ENCODE peak calls at places on chromosome 4, in ten cellular contexts. One of them, this sample, is unnamed.

GRCh38 chr4:172830295-172830764 is 338.3 kb upstream of the GALNT7 start:
- DNase-seq in NCI-H1436: peak; percentile 44
- DNase-seq in AG09319: no peak
- DNase-seq in ACHN: peak; percentile 31
- DNase-seq in activated CD4-positive, alpha-beta T cell treated with anti-CD3 and anti-CD28 coated beads, Interleukin-2, amount 10 ng/mL, durations not matched to agents 7 days and 5 days: no peak
- DNase-seq in HFFc6: no peak
- DNase-seq in spleen: no peak
- DNase-seq in fibroblast of pulmonary artery: peak; percentile 34
- DNase-seq in ascending aorta: no peak
- DNase-seq in CD8-positive, alpha-beta memory T cell: no peak
- DNase-seq in this sample: no peak

GRCh38 chr4:180542445-180543100 is 1700.6 kb upstream of the TENM3 start:
- DNase-seq in activated CD4-positive, alpha-beta T cell treated with anti-CD3 and anti-CD28 coated beads, Interleukin-2, amount 10 ng/mL, durations not matched to agents 7 days and 5 days: no peak
- DNase-seq in NCI-H1436: no peak
- DNase-seq in HFFc6: no peak
- DNase-seq in ACHN: no peak
- DNase-seq in AG09319: peak; percentile 10
- DNase-seq in spleen: no peak
- DNase-seq in ascending aorta: no peak
- DNase-seq in CD8-positive, alpha-beta memory T cell: no peak
- DNase-seq in fibroblast of pulmonary artery: peak; percentile 60
- DNase-seq in this sample: no peak

GRCh38 chr4:146577111-146577510 is 55.4 kb upstream of the SLC10A7 start:
- DNase-seq in HFFc6: no peak
- DNase-seq in NCI-H1436: no peak
- DNase-seq in fibroblast of pulmonary artery: peak; percentile 26
- DNase-seq in ACHN: no peak
- DNase-seq in CD8-positive, alpha-beta memory T cell: no peak
- DNase-seq in activated CD4-positive, alpha-beta T cell treated with anti-CD3 and anti-CD28 coated beads, Interleukin-2, amount 10 ng/mL, durations not matched to agents 7 days and 5 days: no peak
- DNase-seq in spleen: no peak
- DNase-seq in ascending aorta: no peak
- DNase-seq in AG09319: no peak
- DNase-seq in this sample: no peak

GRCh38 chr4:101790521-101791188 is at the start of gene BANK1:
- DNase-seq in HFFc6: no peak
- DNase-seq in AG09319: no peak
- DNase-seq in CD8-positive, alpha-beta memory T cell: peak; percentile 53
- DNase-seq in activated CD4-positive, alpha-beta T cell treated with anti-CD3 and anti-CD28 coated beads, Interleukin-2, amount 10 ng/mL, durations not matched to agents 7 days and 5 days: peak; percentile 37
- DNase-seq in NCI-H1436: peak; percentile 62
- DNase-seq in fibroblast of pulmonary artery: peak; percentile 31
- DNase-seq in spleen: peak; percentile 96
- DNase-seq in ACHN: peak; percentile 71
- DNase-seq in ascending aorta: no peak
- DNase-seq in this sample: no peak

GRCh38 chr4:55733874-55734437 is 85.6 kb upstream of the EXOC1L start:
- DNase-seq in fibroblast of pulmonary artery: peak; percentile 59
- DNase-seq in CD8-positive, alpha-beta memory T cell: no peak
- DNase-seq in ascending aorta: no peak
- DNase-seq in AG09319: peak; percentile 20
- DNase-seq in activated CD4-positive, alpha-beta T cell treated with anti-CD3 and anti-CD28 coated beads, Interleukin-2, amount 10 ng/mL, durations not matched to agents 7 days and 5 days: no peak
- DNase-seq in HFFc6: peak; percentile 10
- DNase-seq in ACHN: peak; percentile 51
- DNase-seq in spleen: no peak
- DNase-seq in NCI-H1436: no peak
- DNase-seq in this sample: no peak

GRCh38 chr4:172168888-172169287 is 355.7 kb downstream of the GALNTL6 start:
- DNase-seq in AG09319: peak; percentile 40
- DNase-seq in spleen: no peak
- DNase-seq in HFFc6: no peak
- DNase-seq in fibroblast of pulmonary artery: no peak
- DNase-seq in ACHN: no peak
- DNase-seq in activated CD4-positive, alpha-beta T cell treated with anti-CD3 and anti-CD28 coated beads, Interleukin-2, amount 10 ng/mL, durations not matched to agents 7 days and 5 days: no peak
- DNase-seq in CD8-positive, alpha-beta memory T cell: no peak
- DNase-seq in NCI-H1436: no peak
- DNase-seq in ascending aorta: no peak
- DNase-seq in this sample: peak; percentile 13

GRCh38 chr4:152870605-152871004 is 65.5 kb upstream of the FHDC1 start:
- DNase-seq in HFFc6: no peak
- DNase-seq in CD8-positive, alpha-beta memory T cell: no peak
- DNase-seq in ACHN: no peak
- DNase-seq in AG09319: no peak
- DNase-seq in ascending aorta: no peak
- DNase-seq in activated CD4-positive, alpha-beta T cell treated with anti-CD3 and anti-CD28 coated beads, Interleukin-2, amount 10 ng/mL, durations not matched to agents 7 days and 5 days: no peak
- DNase-seq in NCI-H1436: no peak
- DNase-seq in fibroblast of pulmonary artery: no peak
- DNase-seq in spleen: no peak
- DNase-seq in this sample: no peak

GRCh38 chr4:118353452-118353851 is 649 bp upstream of the PRSS12 start:
- DNase-seq in AG09319: no peak
- DNase-seq in ACHN: no peak
- DNase-seq in spleen: no peak
- DNase-seq in NCI-H1436: no peak
- DNase-seq in HFFc6: no peak
- DNase-seq in ascending aorta: no peak
- DNase-seq in CD8-positive, alpha-beta memory T cell: no peak
- DNase-seq in fibroblast of pulmonary artery: no peak
- DNase-seq in activated CD4-positive, alpha-beta T cell treated with anti-CD3 and anti-CD28 coated beads, Interleukin-2, amount 10 ng/mL, durations not matched to agents 7 days and 5 days: no peak
- DNase-seq in this sample: no peak

GRCh38 chr4:2927016-2927695 is 36.0 kb downstream of the NOP14 start:
- DNase-seq in fibroblast of pulmonary artery: no peak
- DNase-seq in ascending aorta: no peak
- DNase-seq in NCI-H1436: no peak
- DNase-seq in spleen: peak; percentile 64
- DNase-seq in CD8-positive, alpha-beta memory T cell: peak; percentile 26
- DNase-seq in AG09319: no peak
- DNase-seq in HFFc6: no peak
- DNase-seq in activated CD4-positive, alpha-beta T cell treated with anti-CD3 and anti-CD28 coated beads, Interleukin-2, amount 10 ng/mL, durations not matched to agents 7 days and 5 days: no peak
- DNase-seq in ACHN: no peak
- DNase-seq in this sample: no peak

GRCh38 chr4:114807759-114808404 is 209.3 kb downstream of the UGT8 start:
- DNase-seq in fibroblast of pulmonary artery: peak; percentile 13
- DNase-seq in ACHN: peak; percentile 44
- DNase-seq in ascending aorta: no peak
- DNase-seq in NCI-H1436: no peak
- DNase-seq in CD8-positive, alpha-beta memory T cell: peak; percentile 47
- DNase-seq in activated CD4-positive, alpha-beta T cell treated with anti-CD3 and anti-CD28 coated beads, Interleukin-2, amount 10 ng/mL, durations not matched to agents 7 days and 5 days: peak; percentile 46
- DNase-seq in HFFc6: no peak
- DNase-seq in spleen: no peak
- DNase-seq in AG09319: no peak
- DNase-seq in this sample: no peak

GRCh38 chr4:112284662-112285411 is 867 bp downstream of the TIFA start:
- DNase-seq in spleen: peak; percentile 84
- DNase-seq in HFFc6: no peak
- DNase-seq in NCI-H1436: no peak
- DNase-seq in ascending aorta: no peak
- DNase-seq in AG09319: no peak
- DNase-seq in CD8-positive, alpha-beta memory T cell: no peak
- DNase-seq in fibroblast of pulmonary artery: peak; percentile 30
- DNase-seq in ACHN: peak; percentile 18
- DNase-seq in activated CD4-positive, alpha-beta T cell treated with anti-CD3 and anti-CD28 coated beads, Interleukin-2, amount 10 ng/mL, durations not matched to agents 7 days and 5 days: no peak
- DNase-seq in this sample: no peak

This sample was measured in AG04450.